ENCODE peak calls at places on chromosomes 1 and 21, in five cellular contexts. Q is body of pancreas, R is tibial nerve, K is pancreas, B is colonic mucosa. Y is an unnamed sample.

GRCh38 chr1:183764981-183765380 is 39.9 kb upstream of the RGL1 start:
- DNase-seq in Q (no peak), R (no peak), K (no peak), B (no peak), Y (no peak)

GRCh38 chr1:1032428-1032827 is 12.5 kb downstream of the AGRN start:
- DNase-seq in Q (peak; percentile 58), R (no peak), K (no peak), B (no peak), Y (no peak)

GRCh38 chr1:87450615-87451209 is 122.0 kb downstream of the LMO4 start:
- DNase-seq in Q (no peak), R (no peak), K (no peak), B (peak; percentile 39), Y (no peak)

GRCh38 chr1:45550401-45551305 is at the start of gene AKR1A1:
- DNase-seq in Q (peak; percentile 91), R (peak; percentile 74), K (peak; percentile 96), B (peak; percentile 91), Y (peak; percentile 93)

GRCh38 chr21:35924714-35925301 is 135.5 kb downstream of the SETD4 start:
- DNase-seq in Q (no peak), R (peak; percentile 33), K (no peak), B (no peak), Y (peak; percentile 10)

GRCh38 chr1:19484338-19484792 is 974 bp downstream of the CAPZB start:
- DNase-seq in Q (peak; percentile 22), R (no peak), K (peak; percentile 73), B (no peak), Y (no peak)

GRCh38 chr1:37567023-37567422 is 10.3 kb downstream of the DNALI1 start:
- DNase-seq in Q (no peak), R (no peak), K (no peak), B (no peak), Y (no peak)

GRCh38 chr1:16386454-16387113 is 19.5 kb downstream of the SZRD1 start:
- DNase-seq in Q (no peak), R (no peak), K (no peak), B (no peak), Y (peak; percentile 81)

GRCh38 chr1:109083923-109084322 is 6.6 kb upstream of the TMEM167B start:
- DNase-seq in Q (no peak), R (no peak), K (no peak), B (no peak), Y (no peak)

GRCh38 chr21:16455978-16456377 is 726.2 kb downstream of the USP25 start:
- DNase-seq in Q (no peak), R (no peak), K (no peak), B (no peak), Y (no peak)

GRCh38 chr1:44677201-44677520 is 2.6 kb downstream of the ARMH1 start:
- DNase-seq in Q (no peak), R (no peak), K (no peak), B (no peak), Y (no peak)

GRCh38 chr1:206769331-206769731 is 1.2 kb upstream of the IL19 start:
- DNase-seq in Q (no peak), R (no peak), K (no peak), B (no peak), Y (no peak)

GRCh38 chr1:109579496-109579895 is 31.1 kb downstream of the GNAI3 start:
- DNase-seq in Q (no peak), R (no peak), K (no peak), B (no peak), Y (no peak)

GRCh38 chr1:206507395-206508129 is at the start of gene RASSF5:
- DNase-seq in Q (peak; percentile 93), R (peak; percentile 86), K (peak; percentile 96), B (peak; percentile 87), Y (peak; percentile 85)

GRCh38 chr1:31467005-31467674 is 54.1 kb downstream of the SERINC2 start:
- DNase-seq in Q (no peak), R (no peak), K (no peak), B (no peak), Y (no peak)

GRCh38 chr21:45963225-45963555 is 18.4 kb upstream of the COL6A1 start:
- DNase-seq in Q (no peak), R (no peak), K (no peak), B (no peak), Y (no peak)

GRCh38 chr21:46559291-46559983 is 45.4 kb downstream of the S100B start:
- DNase-seq in Q (no peak), R (no peak), K (no peak), B (no peak), Y (no peak)

GRCh38 chr1:159023723-159024122 is 14.0 kb downstream of the IFI16 start:
- DNase-seq in Q (no peak), R (no peak), K (no peak), B (no peak), Y (no peak)

GRCh38 chr1:189350983-189351616 is 1126.6 kb downstream of the BRINP3 start:
- DNase-seq in Q (no peak), R (no peak), K (no peak), B (no peak), Y (no peak)

GRCh38 chr21:38661296-38662223 is 144.2 kb upstream of the ETS2 start:
- DNase-seq in Q (no peak), R (no peak), K (peak; percentile 52), B (peak; percentile 38), Y (peak; percentile 56)

GRCh38 chr1:199954701-199955100 is 72.8 kb upstream of the NR5A2 start:
- DNase-seq in Q (peak; percentile 70), R (no peak), K (no peak), B (peak; percentile 51), Y (no peak)

GRCh38 chr1:173421789-173422188 is 55.3 kb upstream of the PRDX6 start:
- DNase-seq in Q (no peak), R (no peak), K (no peak), B (no peak), Y (no peak)

GRCh38 chr1:198726455-198726854 is 87.6 kb downstream of the PTPRC start:
- DNase-seq in Q (no peak), R (no peak), K (no peak), B (no peak), Y (no peak)

GRCh38 chr1:231691618-231692259 is 65.1 kb downstream of the DISC1 start:
- DNase-seq in Q (no peak), R (peak; percentile 55), K (no peak), B (no peak), Y (no peak)

GRCh38 chr1:229148743-229149142 is 122.2 kb upstream of the RAB4A start:
- DNase-seq in Q (no peak), R (no peak), K (no peak), B (no peak), Y (no peak)
- H3K27me3 ChIP-seq in Q (no peaks in the 10 kb centered on the region), R (no peaks in the 10 kb centered on the region), K (no peaks in the 10 kb centered on the region), B (no peaks in the 10 kb centered on the region), Y (peaks cover 2% of the 10 kb centered on the region)

GRCh38 chr1:115976900-115977480 is 677 bp downstream of the SLC22A15 start:
- DNase-seq in Q (no peak), R (no peak), K (no peak), B (no peak), Y (no peak)

GRCh38 chr1:115977481-115978258 is 1.4 kb downstream of the SLC22A15 start:
- DNase-seq in Q (no peak), R (peak; percentile 33), K (no peak), B (no peak), Y (no peak)

GRCh38 chr1:115978292-115978941 is 2.1 kb downstream of the SLC22A15 start:
- DNase-seq in Q (no peak), R (no peak), K (no peak), B (no peak), Y (no peak)

GRCh38 chr1:115975569-115976061 is 698 bp upstream of the SLC22A15 start:
- DNase-seq in Q (no peak), R (no peak), K (no peak), B (no peak), Y (no peak)

DNA sequence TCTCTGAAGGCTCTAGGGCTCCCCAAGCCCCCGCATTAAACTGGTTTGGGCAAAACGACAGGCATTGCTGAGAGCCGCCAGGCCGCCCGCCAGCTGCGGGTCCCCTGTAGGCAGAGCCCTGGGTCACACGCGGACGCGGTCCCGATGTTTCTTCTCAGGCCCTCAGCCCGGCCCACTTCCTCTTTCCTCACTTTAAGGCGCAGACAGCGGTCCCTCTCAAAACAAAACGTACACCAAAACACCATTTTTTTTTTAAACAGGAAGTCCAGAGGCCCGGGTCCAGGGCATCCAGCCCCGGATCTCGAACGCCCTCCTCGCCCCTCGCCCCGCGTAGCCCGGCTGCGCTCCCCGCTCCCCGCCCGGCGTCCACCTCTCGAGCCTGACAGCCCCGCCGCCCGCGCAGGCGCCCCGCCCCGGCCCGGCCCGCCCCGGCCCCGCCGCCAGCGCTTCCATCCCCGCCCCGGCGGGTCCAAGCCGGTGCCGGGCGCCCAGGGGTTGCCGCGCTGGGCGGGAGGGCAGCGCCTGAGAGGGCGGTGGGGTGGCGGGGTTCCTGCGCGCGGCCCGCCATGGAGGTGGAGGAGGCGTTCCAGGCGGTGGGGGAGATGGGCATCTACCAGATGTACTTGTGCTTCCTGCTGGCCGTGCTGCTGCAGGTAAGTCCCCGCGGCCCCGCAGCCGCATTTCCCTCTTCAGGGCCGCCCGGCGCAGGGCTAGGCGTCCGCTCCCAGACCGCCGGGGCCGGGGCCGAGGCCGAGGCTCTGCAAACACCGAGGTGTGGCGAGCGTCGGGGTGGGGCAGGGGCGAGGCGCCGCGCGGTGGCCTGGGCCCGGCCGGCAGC is at the start of gene SLC22A15:
- DNase-seq in Q (peak; percentile 58), R (peak; percentile 46), K (peak; percentile 79), B (peak; percentile 62), Y (peak; percentile 51)
- TF ChIP-seq CTCF in Q (no peak), R (no peak), K (no peak), B (no peak), Y (no peak)

DNA sequence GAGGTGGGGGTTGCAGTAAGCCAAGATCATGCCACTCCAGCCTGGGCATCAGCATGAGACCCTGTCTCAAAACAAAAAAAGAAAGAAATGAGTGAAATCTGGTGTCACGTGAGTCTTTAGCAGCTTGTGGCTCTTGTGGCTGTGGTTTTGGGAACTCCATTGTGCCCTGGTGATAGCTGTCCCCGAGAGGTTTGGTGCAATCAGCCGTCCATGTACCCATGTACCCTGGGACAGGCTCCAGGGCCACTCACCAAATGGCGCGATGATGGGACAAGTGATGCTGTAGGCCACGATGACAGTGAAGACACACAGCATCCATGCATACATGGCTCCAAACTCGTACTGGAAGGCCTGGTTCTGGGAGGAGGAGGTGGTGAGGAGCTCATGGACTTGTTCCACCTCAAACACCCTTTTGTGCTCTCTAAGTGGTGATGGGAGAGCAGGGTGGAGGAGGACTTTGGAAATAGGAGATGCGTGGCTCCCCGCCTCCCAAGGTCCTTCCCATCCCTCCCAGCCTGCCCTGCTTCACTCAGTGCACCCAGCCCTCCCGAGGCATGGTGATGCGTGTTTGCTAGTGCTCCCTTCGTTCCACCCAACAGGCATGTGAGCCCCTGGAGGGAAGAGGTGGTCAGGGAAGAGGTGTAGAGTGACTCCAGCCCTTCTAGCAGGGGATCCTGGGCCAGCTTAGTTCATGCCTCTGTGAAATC is 29.6 kb downstream of the TMEM63A start:
- DNase-seq in Q (no peak), R (no peak), K (peak; percentile 63), B (no peak), Y (no peak)
- H3K4me1 ChIP-seq in Q (peaks cover 27% of the 10 kb centered on the region), R (peaks cover 3% of the 10 kb centered on the region), K (peaks cover 20% of the 10 kb centered on the region), B (peaks cover 8% of the 10 kb centered on the region), Y (no peaks in the 10 kb centered on the region)

GRCh38 chr1:156409424-156409823 is 40.4 kb downstream of the RHBG start:
- DNase-seq in Q (no peak), R (no peak), K (no peak), B (no peak), Y (no peak)

GRCh38 chr1:156407760-156408159 is 38.7 kb downstream of the RHBG start:
- DNase-seq in Q (no peak), R (no peak), K (no peak), B (no peak), Y (no peak)

GRCh38 chr1:156410238-156410637 is 41.2 kb downstream of the RHBG start:
- DNase-seq in Q (no peak), R (no peak), K (no peak), B (no peak), Y (no peak)

GRCh38 chr1:156406229-156406628 is 37.2 kb downstream of the RHBG start:
- DNase-seq in Q (no peak), R (no peak), K (no peak), B (no peak), Y (no peak)

GRCh38 chr1:156407344-156407743 is 38.3 kb downstream of the RHBG start:
- DNase-seq in Q (no peak), R (no peak), K (no peak), B (no peak), Y (peak; percentile 26)
- H3K27me3 ChIP-seq in Q (no peaks in the 10 kb centered on the region), R (peaks cover 80% of the 10 kb centered on the region), K (no peaks in the 10 kb centered on the region), B (no peaks in the 10 kb centered on the region), Y (peaks cover 3% of the 10 kb centered on the region)

Y was measured in psoas muscle.